ENCODE peak calls at places on chromosomes 11 and 22, in seven cellular contexts. One of them, this sample, is unnamed.

GRCh38 chr11:126262216-126262615 is 6.5 kb downstream of the SRPRA start:
- DNase-seq in neural progenitor cell: no peak
- DNase-seq in uterus: no peak
- DNase-seq in spleen: no peak
- DNase-seq in thoracic aorta: no peak
- DNase-seq in CD8-positive, alpha-beta T cell: no peak
- DNase-seq in fibroblast of lung: no peak
- DNase-seq in this sample: no peak

GRCh38 chr11:34585870-34586654 is 34.8 kb upstream of the EHF start:
- DNase-seq in neural progenitor cell: peak; percentile 66
- DNase-seq in uterus: no peak
- DNase-seq in spleen: no peak
- DNase-seq in thoracic aorta: no peak
- DNase-seq in CD8-positive, alpha-beta T cell: no peak
- DNase-seq in fibroblast of lung: peak; percentile 87
- DNase-seq in this sample: no peak

GRCh38 chr22:45805413-45805812 is 133.8 kb downstream of the ATXN10 start:
- DNase-seq in neural progenitor cell: no peak
- DNase-seq in uterus: no peak
- DNase-seq in spleen: no peak
- DNase-seq in thoracic aorta: no peak
- DNase-seq in CD8-positive, alpha-beta T cell: no peak
- DNase-seq in fibroblast of lung: peak; percentile 20
- DNase-seq in this sample: no peak

GRCh38 chr11:7548659-7549283 is 35.0 kb downstream of the PPFIBP2 start:
- DNase-seq in neural progenitor cell: peak; percentile 70
- DNase-seq in uterus: no peak
- DNase-seq in spleen: no peak
- DNase-seq in thoracic aorta: no peak
- DNase-seq in CD8-positive, alpha-beta T cell: no peak
- DNase-seq in fibroblast of lung: no peak
- DNase-seq in this sample: no peak

GRCh38 chr11:128153697-128154048 is 433.7 kb downstream of the ETS1 start:
- DNase-seq in neural progenitor cell: no peak
- DNase-seq in uterus: no peak
- DNase-seq in spleen: no peak
- DNase-seq in thoracic aorta: no peak
- DNase-seq in CD8-positive, alpha-beta T cell: no peak
- DNase-seq in fibroblast of lung: no peak
- DNase-seq in this sample: no peak

GRCh38 chr11:19713221-19714092 is 820 bp downstream of the NAV2 start:
- DNase-seq in neural progenitor cell: peak; percentile 39
- DNase-seq in uterus: no peak
- DNase-seq in spleen: peak; percentile 81
- DNase-seq in thoracic aorta: no peak
- DNase-seq in CD8-positive, alpha-beta T cell: peak; percentile 54
- DNase-seq in fibroblast of lung: no peak
- DNase-seq in this sample: no peak

GRCh38 chr11:4025248-4025956 is 69.2 kb upstream of the RRM1 start:
- DNase-seq in neural progenitor cell: no peak
- DNase-seq in uterus: no peak
- DNase-seq in spleen: no peak
- DNase-seq in thoracic aorta: no peak
- DNase-seq in CD8-positive, alpha-beta T cell: no peak
- DNase-seq in fibroblast of lung: peak; percentile 80
- DNase-seq in this sample: no peak

GRCh38 chr22:41840216-41840615 is 7.3 kb downstream of the SREBF2 start:
- DNase-seq in neural progenitor cell: no peak
- DNase-seq in uterus: no peak
- DNase-seq in spleen: no peak
- DNase-seq in thoracic aorta: no peak
- DNase-seq in CD8-positive, alpha-beta T cell: no peak
- DNase-seq in fibroblast of lung: no peak
- DNase-seq in this sample: no peak

GRCh38 chr11:94868468-94868867 is 100.3 kb downstream of the AMOTL1 start:
- DNase-seq in neural progenitor cell: no peak
- DNase-seq in uterus: no peak
- DNase-seq in spleen: no peak
- DNase-seq in thoracic aorta: no peak
- DNase-seq in CD8-positive, alpha-beta T cell: no peak
- DNase-seq in fibroblast of lung: no peak
- DNase-seq in this sample: no peak

GRCh38 chr11:131370090-131370751 is at the start of gene NTM:
- DNase-seq in neural progenitor cell: peak; percentile 52
- DNase-seq in uterus: no peak
- DNase-seq in spleen: no peak
- DNase-seq in thoracic aorta: no peak
- DNase-seq in CD8-positive, alpha-beta T cell: no peak
- DNase-seq in fibroblast of lung: peak; percentile 48
- DNase-seq in this sample: no peak

GRCh38 chr22:38699784-38700183 is 959 bp downstream of the JOSD1 start:
- DNase-seq in neural progenitor cell: no peak
- DNase-seq in uterus: no peak
- DNase-seq in spleen: no peak
- DNase-seq in thoracic aorta: no peak
- DNase-seq in CD8-positive, alpha-beta T cell: no peak
- DNase-seq in fibroblast of lung: peak; percentile 36
- DNase-seq in this sample: no peak

GRCh38 chr11:62850911-62851806 is 11.8 kb upstream of the WDR74 start:
- DNase-seq in neural progenitor cell: peak; percentile 45
- DNase-seq in uterus: no peak
- DNase-seq in spleen: peak; percentile 44
- DNase-seq in thoracic aorta: no peak
- DNase-seq in CD8-positive, alpha-beta T cell: no peak
- DNase-seq in fibroblast of lung: no peak
- DNase-seq in this sample: no peak

GRCh38 chr11:67022341-67022933 is 497 bp upstream of the SYT12 start:
- DNase-seq in neural progenitor cell: no peak
- DNase-seq in uterus: peak; percentile 42
- DNase-seq in spleen: no peak
- DNase-seq in thoracic aorta: no peak
- DNase-seq in CD8-positive, alpha-beta T cell: no peak
- DNase-seq in fibroblast of lung: peak; percentile 8
- DNase-seq in this sample: peak; percentile 76

GRCh38 chr11:122139595-122139866 is 23.5 kb upstream of the BLID start:
- DNase-seq in neural progenitor cell: no peak
- DNase-seq in uterus: no peak
- DNase-seq in spleen: no peak
- DNase-seq in thoracic aorta: no peak
- DNase-seq in CD8-positive, alpha-beta T cell: no peak
- DNase-seq in fibroblast of lung: peak; percentile 64
- DNase-seq in this sample: no peak

GRCh38 chr11:111512296-111513239 is at the start of gene BTG4:
- DNase-seq in neural progenitor cell: peak; percentile 75
- DNase-seq in uterus: no peak
- DNase-seq in spleen: no peak
- DNase-seq in thoracic aorta: no peak
- DNase-seq in CD8-positive, alpha-beta T cell: no peak
- DNase-seq in fibroblast of lung: no peak
- DNase-seq in this sample: no peak

GRCh38 chr22:49628351-49629023 is 199.2 kb downstream of the BRD1 start:
- DNase-seq in neural progenitor cell: peak; percentile 95
- DNase-seq in uterus: no peak
- DNase-seq in spleen: peak; percentile 69
- DNase-seq in thoracic aorta: no peak
- DNase-seq in CD8-positive, alpha-beta T cell: no peak
- DNase-seq in fibroblast of lung: no peak
- DNase-seq in this sample: no peak

GRCh38 chr22:37604875-37605274 is 3.8 kb upstream of the GGA1 start:
- DNase-seq in neural progenitor cell: no peak
- DNase-seq in uterus: no peak
- DNase-seq in spleen: peak; percentile 85
- DNase-seq in thoracic aorta: no peak
- DNase-seq in CD8-positive, alpha-beta T cell: peak; percentile 78
- DNase-seq in fibroblast of lung: no peak
- DNase-seq in this sample: no peak

GRCh38 chr11:35030716-35031213 is 108.2 kb upstream of the CD44 start:
- DNase-seq in neural progenitor cell: no peak
- DNase-seq in uterus: peak; percentile 72
- DNase-seq in spleen: no peak
- DNase-seq in thoracic aorta: peak; percentile 28
- DNase-seq in CD8-positive, alpha-beta T cell: no peak
- DNase-seq in fibroblast of lung: peak; percentile 96
- DNase-seq in this sample: peak; percentile 60

GRCh38 chr22:48318173-48318572 is 1509.5 kb downstream of the BRD1 start:
- DNase-seq in neural progenitor cell: no peak
- DNase-seq in uterus: peak; percentile 1
- DNase-seq in spleen: no peak
- DNase-seq in thoracic aorta: no peak
- DNase-seq in CD8-positive, alpha-beta T cell: no peak
- DNase-seq in fibroblast of lung: no peak
- DNase-seq in this sample: peak; percentile 39

GRCh38 chr22:48315415-48316244 is 1512.0 kb downstream of the BRD1 start:
- DNase-seq in neural progenitor cell: peak; percentile 16
- DNase-seq in uterus: peak; percentile 8
- DNase-seq in spleen: peak; percentile 62
- DNase-seq in thoracic aorta: no peak
- DNase-seq in CD8-positive, alpha-beta T cell: no peak
- DNase-seq in fibroblast of lung: no peak
- DNase-seq in this sample: peak; percentile 60

GRCh38 chr22:48318575-48319320 is 1508.9 kb downstream of the BRD1 start:
- DNase-seq in neural progenitor cell: no peak
- DNase-seq in uterus: no peak
- DNase-seq in spleen: peak; percentile 46
- DNase-seq in thoracic aorta: no peak
- DNase-seq in CD8-positive, alpha-beta T cell: no peak
- DNase-seq in fibroblast of lung: no peak
- DNase-seq in this sample: no peak

GRCh38 chr22:48316245-48316875 is 1511.3 kb downstream of the BRD1 start:
- DNase-seq in neural progenitor cell: no peak
- DNase-seq in uterus: peak; percentile 6
- DNase-seq in spleen: peak; percentile 59
- DNase-seq in thoracic aorta: no peak
- DNase-seq in CD8-positive, alpha-beta T cell: no peak
- DNase-seq in fibroblast of lung: no peak
- DNase-seq in this sample: no peak

DNA sequence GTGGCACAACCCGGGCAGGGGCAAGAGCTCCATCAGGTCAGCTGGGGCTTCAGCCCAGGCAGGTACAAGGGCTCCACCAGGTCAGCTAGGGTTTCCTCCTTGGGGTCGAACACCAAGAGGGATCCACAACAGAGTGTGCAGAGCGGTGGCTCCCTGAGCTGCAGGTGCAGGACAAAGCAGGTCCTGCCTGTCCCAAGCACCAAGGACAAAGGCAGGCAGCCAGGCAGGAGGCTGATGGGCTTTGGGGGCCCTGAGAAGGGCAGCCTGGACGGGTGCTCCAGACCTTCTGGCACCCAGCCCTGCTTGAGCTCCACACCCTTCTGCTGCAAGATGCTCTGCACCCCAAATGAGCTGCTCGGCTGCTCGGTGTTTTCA is 1510.8 kb downstream of the BRD1 start:
- DNase-seq in neural progenitor cell: no peak
- DNase-seq in uterus: peak; percentile 4
- DNase-seq in spleen: peak; percentile 48
- DNase-seq in thoracic aorta: no peak
- DNase-seq in CD8-positive, alpha-beta T cell: no peak
- DNase-seq in fibroblast of lung: no peak
- DNase-seq in this sample: no peak
- H3K9me3 ChIP-seq in neural progenitor cell: no peaks in the 10 kb centered on the region
- H3K9me3 ChIP-seq in uterus: no peaks in the 10 kb centered on the region
- H3K9me3 ChIP-seq in spleen: no peaks in the 10 kb centered on the region
- H3K9me3 ChIP-seq in thoracic aorta: peaks cover 5% of the 10 kb centered on the region
- H3K9me3 ChIP-seq in CD8-positive, alpha-beta T cell: no peaks in the 10 kb centered on the region
- H3K9me3 ChIP-seq in fibroblast of lung: no peaks in the 10 kb centered on the region
- H3K9me3 ChIP-seq in this sample: peaks cover under 1% of the 10 kb centered on the region

GRCh38 chr22:44003776-44004460 is 20.2 kb upstream of the PARVB start:
- DNase-seq in neural progenitor cell: peak; percentile 63
- DNase-seq in uterus: no peak
- DNase-seq in spleen: peak; percentile 34
- DNase-seq in thoracic aorta: no peak
- DNase-seq in CD8-positive, alpha-beta T cell: no peak
- DNase-seq in fibroblast of lung: no peak
- DNase-seq in this sample: no peak
- TF ChIP-seq CTCF in neural progenitor cell: peak; percentile 52
- TF ChIP-seq CTCF in uterus: no peak
- TF ChIP-seq CTCF in spleen: no peak
- TF ChIP-seq CTCF in thoracic aorta: no peak
- TF ChIP-seq CTCF in CD8-positive, alpha-beta T cell: no peak
- TF ChIP-seq CTCF in fibroblast of lung: no peak
- TF ChIP-seq CTCF in this sample: no peak

DNA sequence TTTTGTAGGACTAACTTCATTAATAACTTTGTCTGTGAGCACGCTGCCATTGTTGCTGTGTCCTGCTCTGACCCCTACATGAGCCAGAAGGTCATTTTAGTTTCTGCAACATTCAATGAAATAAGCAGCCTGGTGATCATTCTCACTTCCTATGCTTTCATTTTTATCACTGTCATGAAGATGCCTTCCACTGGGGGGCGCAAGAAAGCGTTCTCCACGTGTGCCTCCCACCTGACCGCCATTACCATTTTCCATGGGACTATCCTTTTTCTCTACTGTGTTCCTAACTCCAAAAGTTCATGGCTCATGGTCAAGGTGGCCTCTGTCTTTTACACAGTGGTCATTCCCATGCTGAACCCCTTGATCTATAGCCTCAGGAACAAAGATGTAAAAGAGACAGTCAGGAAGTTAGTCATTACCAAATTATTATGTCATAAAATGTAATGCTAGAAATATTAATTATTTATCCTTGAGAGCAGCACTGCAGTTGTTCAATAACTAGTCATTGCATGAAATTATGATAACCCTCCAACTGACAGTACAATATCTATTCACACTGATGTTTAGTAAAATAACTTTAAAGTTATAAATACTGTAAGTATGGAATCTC is 46.4 kb upstream of the OR5D13 start:
- DNase-seq in neural progenitor cell: no peak
- DNase-seq in uterus: no peak
- DNase-seq in spleen: no peak
- DNase-seq in thoracic aorta: no peak
- DNase-seq in CD8-positive, alpha-beta T cell: no peak
- DNase-seq in fibroblast of lung: no peak
- DNase-seq in this sample: no peak
- H3K9me3 ChIP-seq in neural progenitor cell: peaks cover 36% of the 10 kb centered on the region
- H3K9me3 ChIP-seq in uterus: no peaks in the 10 kb centered on the region
- H3K9me3 ChIP-seq in spleen: no peaks in the 10 kb centered on the region
- H3K9me3 ChIP-seq in thoracic aorta: no peaks in the 10 kb centered on the region
- H3K9me3 ChIP-seq in CD8-positive, alpha-beta T cell: no peaks in the 10 kb centered on the region
- H3K9me3 ChIP-seq in fibroblast of lung: no peaks in the 10 kb centered on the region
- H3K9me3 ChIP-seq in this sample: no peaks in the 10 kb centered on the region

GRCh38 chr11:14642873-14643696 is 519 bp upstream of the PDE3B start:
- DNase-seq in neural progenitor cell: peak; percentile 5
- DNase-seq in uterus: no peak
- DNase-seq in spleen: peak; percentile 76
- DNase-seq in thoracic aorta: no peak
- DNase-seq in CD8-positive, alpha-beta T cell: no peak
- DNase-seq in fibroblast of lung: no peak
- DNase-seq in this sample: no peak

GRCh38 chr11:14645247-14645912 is 1.8 kb downstream of the PDE3B start:
- DNase-seq in neural progenitor cell: no peak
- DNase-seq in uterus: no peak
- DNase-seq in spleen: no peak
- DNase-seq in thoracic aorta: no peak
- DNase-seq in CD8-positive, alpha-beta T cell: no peak
- DNase-seq in fibroblast of lung: peak; percentile 52
- DNase-seq in this sample: no peak

GRCh38 chr11:14643697-14644395 is at the start of gene PDE3B:
- DNase-seq in neural progenitor cell: peak; percentile 92
- DNase-seq in uterus: peak; percentile 19
- DNase-seq in spleen: peak; percentile 95
- DNase-seq in thoracic aorta: peak; percentile 24
- DNase-seq in CD8-positive, alpha-beta T cell: peak; percentile 87
- DNase-seq in fibroblast of lung: peak; percentile 56
- DNase-seq in this sample: peak; percentile 36

GRCh38 chr11:14645985-14646900 is 2.6 kb downstream of the PDE3B start:
- DNase-seq in neural progenitor cell: no peak
- DNase-seq in uterus: no peak
- DNase-seq in spleen: no peak
- DNase-seq in thoracic aorta: no peak
- DNase-seq in CD8-positive, alpha-beta T cell: no peak
- DNase-seq in fibroblast of lung: peak; percentile 37
- DNase-seq in this sample: no peak

GRCh38 chr11:14644396-14645246 is 1.0 kb downstream of the PDE3B start:
- DNase-seq in neural progenitor cell: peak; percentile 65
- DNase-seq in uterus: no peak
- DNase-seq in spleen: peak; percentile 92
- DNase-seq in thoracic aorta: no peak
- DNase-seq in CD8-positive, alpha-beta T cell: peak; percentile 80
- DNase-seq in fibroblast of lung: peak; percentile 31
- DNase-seq in this sample: no peak
- TF ChIP-seq CTCF in neural progenitor cell: no peak
- TF ChIP-seq CTCF in uterus: no peak
- TF ChIP-seq CTCF in spleen: no peak
- TF ChIP-seq CTCF in thoracic aorta: peak; percentile 19
- TF ChIP-seq CTCF in CD8-positive, alpha-beta T cell: no peak
- TF ChIP-seq CTCF in fibroblast of lung: no peak
- TF ChIP-seq CTCF in this sample: peak; percentile 2

This sample was measured in ascending aorta.